ENCODE peak calls at places on chromosomes 12 and 14, in six cellular contexts. Z is B cell, X is kidney, U is fibroblast of pulmonary artery, H is fibroblast of mammary gland, N is GM12865. W is an unnamed sample.

GRCh38 chr12:26730546-26731085 is 102.4 kb downstream of the ITPR2 start:
- DNase-seq in Z (no peak), X (no peak), U (no peak), H (no peak), N (no peak), W (no peak)

GRCh38 chr14:65588426-65589140 is 176.1 kb downstream of the FUT8 start:
- DNase-seq in Z (no peak), X (no peak), U (no peak), H (peak; percentile 17), N (no peak), W (no peak)

GRCh38 chr14:38964630-38965029 is 138.4 kb downstream of the SEC23A start:
- DNase-seq in Z (no peak), X (no peak), U (peak; percentile 38), H (no peak), N (no peak), W (no peak)

GRCh38 chr12:131274906-131275305 is 321.2 kb downstream of the ADGRD1 start:
- DNase-seq in Z (no peak), X (peak; percentile 37), U (no peak), H (no peak), N (no peak), W (no peak)

GRCh38 chr12:3662516-3662915 is 90.4 kb downstream of the CRACR2A start:
- DNase-seq in Z (no peak), X (no peak), U (no peak), H (peak; percentile 34), N (no peak), W (no peak)

GRCh38 chr14:81268016-81268416 is 47.3 kb upstream of the GTF2A1 start:
- DNase-seq in Z (no peak), X (no peak), U (peak; percentile 2), H (peak; percentile 5), N (no peak), W (no peak)

GRCh38 chr14:104462651-104463630 is 116.6 kb upstream of the C14orf180 start:
- DNase-seq in Z (no peak), X (no peak), U (no peak), H (peak; percentile 2), N (no peak), W (no peak)

GRCh38 chr12:73361156-73361866 is 1089.1 kb downstream of the TRHDE start:
- DNase-seq in Z (no peak), X (no peak), U (no peak), H (no peak), N (no peak), W (no peak)

GRCh38 chr14:90453401-90453951 is 56.6 kb downstream of the CALM1 start:
- DNase-seq in Z (no peak), X (peak; percentile 87), U (peak; percentile 20), H (no peak), N (no peak), W (no peak)

GRCh38 chr12:17383321-17383720 is 706.7 kb downstream of the RERGL start:
- DNase-seq in Z (no peak), X (no peak), U (no peak), H (no peak), N (no peak), W (no peak)

GRCh38 chr12:128969480-128970055 is 116.3 kb downstream of the GLT1D1 start:
- DNase-seq in Z (peak; percentile 30), X (no peak), U (no peak), H (no peak), N (peak; percentile 58), W (peak; percentile 76)
- TF ChIP-seq CTCF in Z (peak; percentile 7), X (peak; percentile 31), U (no peak), H (no peak), N (peak; percentile 64), W (peak; percentile 63)

GRCh38 chr12:30926243-30927209 is at the start of gene TSPAN11:
- DNase-seq in Z (no peak), X (peak; percentile 76), U (peak; percentile 21), H (peak; percentile 20), N (peak; percentile 50), W (peak; percentile 53)
- TF ChIP-seq CTCF in Z (no peak), X (no peak), U (no peak), H (no peak), N (no peak), W (no peak)

GRCh38 chr12:29086325-29087271 is 62.5 kb upstream of the FAR2 start:
- DNase-seq in Z (no peak), X (peak; percentile 41), U (no peak), H (no peak), N (peak; percentile 72), W (no peak)

GRCh38 chr12:29088611-29089219 is 60.4 kb upstream of the FAR2 start:
- DNase-seq in Z (no peak), X (no peak), U (peak; percentile 45), H (peak; percentile 58), N (no peak), W (no peak)
- TF ChIP-seq CTCF in Z (no peak), X (peak; percentile 15), U (peak; percentile 53), H (peak; percentile 52), N (peak; percentile 15), W (no peak)

GRCh38 chr12:123744836-123745235 is 17.3 kb upstream of the DNAH10 start:
- DNase-seq in Z (no peak), X (no peak), U (no peak), H (no peak), N (no peak), W (no peak)
- TF ChIP-seq CTCF in Z (no peak), X (no peak), U (no peak), H (peak; percentile 10), N (no peak), W (no peak)

W was measured in GM20000.